ENCODE peak calls at places on chromosomes 6 and 20, in eight cellular contexts. X, V, A, B, I, M, E and D are unnamed samples.
A peak's percentile ranks its signal among the peaks of the same experiment; 100 is the strongest.

GRCh38 chr6:128098000-128098581 is 197.2 kb upstream of the THEMIS start:
- DNase-seq in X (peak; percentile 53), M (no peak), E (no peak), I (peak; percentile 38), V (peak; percentile 8), B (no peak), A (no peak), D (no peak)

GRCh38 chr6:13615802-13616140 is 636 bp downstream of the NOL7 start:
- DNase-seq in M (no peak), V (peak; percentile 62), B (peak; percentile 35), I (peak; percentile 43), E (no peak), A (peak; percentile 45), X (no peak), D (peak; percentile 66)

GRCh38 chr20:64145458-64146300 is 18.6 kb upstream of the MYT1 start:
- DNase-seq in X (no peak), A (no peak), M (no peak), I (no peak), B (no peak), E (no peak), V (no peak), D (peak; percentile 64)

GRCh38 chr6:50602191-50602810 is 111.0 kb upstream of the TFAP2D start:
- DNase-seq in A (peak; percentile 51), X (no peak), B (no peak), M (no peak), E (peak; percentile 4), I (peak; percentile 23), V (peak; percentile 37), D (no peak)

GRCh38 chr6:114558153-114558552 is 215.3 kb upstream of the HS3ST5 start:
- DNase-seq in X (no peak), B (no peak), A (no peak), V (no peak), E (no peak), I (no peak), M (no peak), D (no peak)

GRCh38 chr6:53827485-53827884 is 32.7 kb downstream of the LRRC1 start:
- DNase-seq in B (no peak), A (no peak), V (peak; percentile 46), I (peak; percentile 17), M (no peak), X (no peak), E (no peak), D (no peak)

GRCh38 chr6:169978615-169979161 is 227.3 kb downstream of the ERMARD start:
- DNase-seq in X (no peak), M (no peak), A (peak; percentile 59), I (peak; percentile 5), B (no peak), E (no peak), V (peak; percentile 21), D (no peak)

GRCh38 chr6:43916091-43916923 is 146.3 kb downstream of the VEGFA start:
- DNase-seq in B (no peak), V (no peak), E (no peak), M (no peak), I (peak; percentile 62), A (peak; percentile 45), X (no peak), D (no peak)

GRCh38 chr20:64031822-64032314 is 4.1 kb upstream of the C20orf204 start:
- DNase-seq in E (no peak), V (no peak), M (no peak), B (no peak), A (no peak), X (no peak), I (no peak), D (no peak)

GRCh38 chr6:38644951-38645350 is 5.2 kb upstream of the BTBD9 start:
- DNase-seq in M (no peak), X (peak; percentile 27), E (no peak), V (no peak), A (no peak), I (no peak), B (no peak), D (no peak)

GRCh38 chr6:136020691-136021090 is 169.2 kb downstream of the PDE7B start:
- DNase-seq in B (no peak), M (no peak), V (no peak), I (no peak), X (no peak), E (no peak), A (no peak), D (no peak)

GRCh38 chr6:113246186-113246585 is 611.0 kb upstream of the MARCKS start:
- DNase-seq in V (no peak), X (no peak), E (no peak), A (peak; percentile 28), B (no peak), M (no peak), I (no peak), D (no peak)

GRCh38 chr6:100657678-100658330 is 193.1 kb upstream of the SIM1 start:
- DNase-seq in V (peak; percentile 53), A (peak; percentile 37), M (peak; percentile 32), X (peak; percentile 46), I (peak; percentile 28), E (peak; percentile 58), B (no peak), D (no peak)

GRCh38 chr6:37426945-37427510 is 6.0 kb upstream of the CMTR1 start:
- DNase-seq in M (no peak), X (no peak), I (peak; percentile 37), A (peak; percentile 28), E (no peak), B (no peak), V (no peak), D (no peak)

GRCh38 chr20:8121666-8122065 is 10.4 kb upstream of the PLCB1 start:
- DNase-seq in I (no peak), M (no peak), B (no peak), X (no peak), E (no peak), A (no peak), V (no peak), D (no peak)

GRCh38 chr20:37403107-37404033 is 57.4 kb downstream of the SRC start:
- DNase-seq in X (no peak), I (no peak), B (no peak), A (no peak), E (no peak), M (no peak), V (no peak), D (no peak)

GRCh38 chr20:20407891-20408805 is 40.2 kb downstream of the INSM1 start:
- DNase-seq in M (no peak), I (peak; percentile 31), A (peak; percentile 47), V (peak; percentile 49), E (peak; percentile 52), X (peak; percentile 91), B (no peak), D (no peak)

GRCh38 chr20:31954500-31954899 is 2.7 kb upstream of the PDRG1 start:
- DNase-seq in I (no peak), V (no peak), A (no peak), M (no peak), E (no peak), B (no peak), X (no peak), D (no peak)

GRCh38 chr6:219641-220198 is 72.6 kb upstream of the DUSP22 start:
- DNase-seq in V (peak; percentile 66), I (peak; percentile 63), E (no peak), A (peak; percentile 62), X (no peak), B (no peak), M (no peak), D (peak; percentile 83)

GRCh38 chr6:36025932-36026327 is 1.5 kb upstream of the SLC26A8 start:
- DNase-seq in V (peak; percentile 63), M (no peak), E (no peak), A (peak; percentile 22), X (no peak), I (peak; percentile 34), B (no peak), D (peak; percentile 15)

GRCh38 chr6:3013901-3014674 is 14.4 kb downstream of the NQO2 start:
- DNase-seq in M (no peak), X (no peak), V (no peak), I (no peak), A (no peak), E (no peak), B (no peak), D (peak; percentile 20)

GRCh38 chr20:17059465-17059864 is 167.4 kb upstream of the PCSK2 start:
- DNase-seq in M (no peak), V (peak; percentile 83), A (no peak), I (peak; percentile 0), X (peak; percentile 28), E (no peak), B (no peak), D (no peak)

GRCh38 chr6:155472886-155473285 is 17.2 kb upstream of the NOX3 start:
- DNase-seq in X (no peak), B (no peak), I (peak; percentile 85), M (no peak), V (peak; percentile 47), E (no peak), A (peak; percentile 18), D (no peak)

GRCh38 chr6:148874698-148875293 is 128.0 kb downstream of the UST start:
- DNase-seq in M (peak; percentile 56), X (no peak), A (no peak), E (peak; percentile 73), B (no peak), I (peak; percentile 23), V (peak; percentile 85), D (no peak)

GRCh38 chr6:102474041-102474807 is 1080.7 kb downstream of the GRIK2 start:
- DNase-seq in M (no peak), A (no peak), X (no peak), I (no peak), E (no peak), B (no peak), V (no peak), D (no peak)

GRCh38 chr20:50193851-50194830 is 3.5 kb downstream of the CEBPB start:
- DNase-seq in B (no peak), V (peak; percentile 47), I (peak; percentile 69), E (no peak), A (peak; percentile 41), M (no peak), X (no peak), D (peak; percentile 63)

GRCh38 chr20:19761853-19762252 is 3.8 kb downstream of the RIN2 start:
- DNase-seq in X (no peak), M (no peak), V (no peak), B (no peak), I (no peak), E (peak; percentile 29), A (no peak), D (no peak)

GRCh38 chr20:51457281-51457932 is 85.1 kb downstream of the NFATC2 start:
- DNase-seq in B (no peak), V (peak; percentile 91), M (no peak), I (peak; percentile 88), E (no peak), X (peak; percentile 70), A (peak; percentile 76), D (no peak)

GRCh38 chr6:43009124-43009523 is 4.6 kb downstream of the MEA1 start:
- DNase-seq in M (no peak), B (no peak), A (peak; percentile 28), E (peak; percentile 5), V (peak; percentile 59), X (no peak), I (peak; percentile 43), D (no peak)